ENCODE peak calls at places on chromosomes 13 and 19, in six cellular contexts. One of them, this sample, is unnamed. For H3K36me3, the result is how much of the 10 kb centered on the place peaks cover.

GRCh38 chr13:113413898-113414282 is 39.4 kb downstream of the ADPRHL1 start:
- DNase-seq in stomach: peak
- DNase-seq in ovary: no peak
- DNase-seq in HepG2: no peak
- DNase-seq in SK-N-SH: no peak
- DNase-seq in tibial nerve: no peak
- DNase-seq in this sample: peak

GRCh38 chr19:54148158-54148557 is 10.6 kb downstream of the CNOT3 start:
- DNase-seq in HepG2: no peak
- DNase-seq in ovary: no peak
- DNase-seq in tibial nerve: no peak
- DNase-seq in stomach: no peak
- DNase-seq in SK-N-SH: no peak
- DNase-seq in this sample: no peak

GRCh38 chr13:18996221-18996620 is 185.4 kb downstream of the TUBA3C start:
- DNase-seq in HepG2: no peak
- DNase-seq in stomach: no peak
- DNase-seq in ovary: no peak
- DNase-seq in SK-N-SH: no peak
- DNase-seq in tibial nerve: no peak
- DNase-seq in this sample: no peak

GRCh38 chr19:38891791-38892190 is 7.6 kb downstream of the SIRT2 start:
- DNase-seq in ovary: no peak
- DNase-seq in tibial nerve: no peak
- DNase-seq in stomach: no peak
- DNase-seq in HepG2: no peak
- DNase-seq in SK-N-SH: no peak
- DNase-seq in this sample: no peak

GRCh38 chr19:18310118-18310909 is 12.6 kb downstream of the LSM4 start:
- DNase-seq in HepG2: no peak
- DNase-seq in SK-N-SH: no peak
- DNase-seq in ovary: no peak
- DNase-seq in tibial nerve: no peak
- DNase-seq in stomach: no peak
- DNase-seq in this sample: no peak

GRCh38 chr19:35872180-35872579 is 3.8 kb downstream of the APLP1 start:
- DNase-seq in tibial nerve: no peak
- DNase-seq in ovary: no peak
- DNase-seq in stomach: no peak
- DNase-seq in SK-N-SH: no peak
- DNase-seq in HepG2: no peak
- DNase-seq in this sample: no peak

GRCh38 chr19:13547102-13547501 is 40.8 kb upstream of the CACNA1A start:
- DNase-seq in stomach: no peak
- DNase-seq in ovary: no peak
- DNase-seq in tibial nerve: no peak
- DNase-seq in SK-N-SH: no peak
- DNase-seq in HepG2: no peak
- DNase-seq in this sample: no peak

GRCh38 chr19:3692141-3693029 is 7.9 kb downstream of the PIP5K1C start:
- DNase-seq in ovary: no peak
- DNase-seq in HepG2: no peak
- DNase-seq in SK-N-SH: peak
- DNase-seq in stomach: no peak
- DNase-seq in tibial nerve: no peak
- DNase-seq in this sample: no peak

GRCh38 chr13:48318714-48319457 is 15.3 kb downstream of the RB1 start:
- DNase-seq in ovary: no peak
- DNase-seq in SK-N-SH: no peak
- DNase-seq in HepG2: no peak
- DNase-seq in tibial nerve: no peak
- DNase-seq in stomach: no peak
- DNase-seq in this sample: peak

GRCh38 chr19:19656451-19657396 is 6.8 kb downstream of the ATP13A1 start:
- DNase-seq in ovary: no peak
- DNase-seq in stomach: no peak
- DNase-seq in SK-N-SH: peak
- DNase-seq in HepG2: no peak
- DNase-seq in tibial nerve: no peak
- DNase-seq in this sample: no peak

GRCh38 chr19:49558591-49558990 is 21.8 kb downstream of the NOSIP start:
- DNase-seq in HepG2: no peak
- DNase-seq in tibial nerve: no peak
- DNase-seq in ovary: no peak
- DNase-seq in SK-N-SH: no peak
- DNase-seq in stomach: no peak
- DNase-seq in this sample: no peak

GRCh38 chr13:25686831-25687495 is 315.2 kb downstream of the ATP8A2 start:
- DNase-seq in HepG2: no peak
- DNase-seq in SK-N-SH: no peak
- DNase-seq in tibial nerve: no peak
- DNase-seq in stomach: no peak
- DNase-seq in ovary: no peak
- DNase-seq in this sample: no peak

GRCh38 chr13:101959016-101959415 is 442.8 kb downstream of the FGF14 start:
- DNase-seq in stomach: no peak
- DNase-seq in ovary: no peak
- DNase-seq in SK-N-SH: no peak
- DNase-seq in HepG2: no peak
- DNase-seq in tibial nerve: no peak
- DNase-seq in this sample: no peak

GRCh38 chr13:113452942-113453901 is at the start of gene ADPRHL1:
- DNase-seq in ovary: no peak
- DNase-seq in stomach: no peak
- DNase-seq in SK-N-SH: peak
- DNase-seq in tibial nerve: no peak
- DNase-seq in HepG2: no peak
- DNase-seq in this sample: peak

GRCh38 chr13:100349594-100349993 is 239.0 kb downstream of the GGACT start:
- DNase-seq in SK-N-SH: no peak
- DNase-seq in ovary: no peak
- DNase-seq in stomach: no peak
- DNase-seq in tibial nerve: no peak
- DNase-seq in HepG2: no peak
- DNase-seq in this sample: no peak

GRCh38 chr13:99808786-99809185 is 162.8 kb downstream of the ZIC5 start:
- DNase-seq in stomach: no peak
- DNase-seq in ovary: no peak
- DNase-seq in HepG2: no peak
- DNase-seq in SK-N-SH: no peak
- DNase-seq in tibial nerve: no peak
- DNase-seq in this sample: no peak

GRCh38 chr13:110234532-110234931 is 72.4 kb downstream of the COL4A1 start:
- DNase-seq in tibial nerve: no peak
- DNase-seq in SK-N-SH: no peak
- DNase-seq in HepG2: no peak
- DNase-seq in stomach: no peak
- DNase-seq in ovary: no peak
- DNase-seq in this sample: no peak

GRCh38 chr13:94525781-94526180 is 46.3 kb upstream of the DCT start:
- DNase-seq in SK-N-SH: no peak
- DNase-seq in tibial nerve: no peak
- DNase-seq in HepG2: no peak
- DNase-seq in stomach: no peak
- DNase-seq in ovary: no peak
- DNase-seq in this sample: no peak

GRCh38 chr13:94520001-94520400 is 40.5 kb upstream of the DCT start:
- DNase-seq in HepG2: no peak
- DNase-seq in stomach: no peak
- DNase-seq in SK-N-SH: no peak
- DNase-seq in ovary: no peak
- DNase-seq in tibial nerve: no peak
- DNase-seq in this sample: no peak

DNA sequence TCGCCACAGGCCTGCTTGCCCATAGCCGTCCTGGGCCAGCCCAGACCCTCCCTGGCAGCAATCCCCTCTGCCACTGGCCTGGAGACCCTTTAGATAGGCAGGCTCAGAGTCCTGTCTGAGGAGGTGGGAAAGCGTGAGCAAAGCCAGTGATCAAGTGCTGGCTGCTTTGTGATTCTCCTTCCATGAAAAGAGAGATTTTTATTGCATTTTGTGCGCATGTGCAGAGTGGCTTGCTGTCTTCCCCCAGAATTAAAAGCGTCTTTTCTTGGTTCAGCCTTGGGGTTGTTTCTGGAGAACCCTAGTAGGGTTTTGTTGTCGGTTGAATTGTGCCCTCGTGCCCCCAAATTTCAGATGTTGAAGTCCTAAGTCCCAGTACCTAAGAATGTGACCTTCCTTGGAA is 44.9 kb upstream of the DCT start:
- DNase-seq in tibial nerve: no peak
- DNase-seq in ovary: no peak
- DNase-seq in stomach: no peak
- DNase-seq in HepG2: no peak
- DNase-seq in SK-N-SH: no peak
- DNase-seq in this sample: no peak
- TF ChIP-seq EP300 in tibial nerve: no peak
- TF ChIP-seq EP300 in ovary: no peak
- TF ChIP-seq EP300 in stomach: no peak
- TF ChIP-seq EP300 in HepG2: no peak
- TF ChIP-seq EP300 in SK-N-SH: no peak
- TF ChIP-seq EP300 in this sample: no peak

DNA sequence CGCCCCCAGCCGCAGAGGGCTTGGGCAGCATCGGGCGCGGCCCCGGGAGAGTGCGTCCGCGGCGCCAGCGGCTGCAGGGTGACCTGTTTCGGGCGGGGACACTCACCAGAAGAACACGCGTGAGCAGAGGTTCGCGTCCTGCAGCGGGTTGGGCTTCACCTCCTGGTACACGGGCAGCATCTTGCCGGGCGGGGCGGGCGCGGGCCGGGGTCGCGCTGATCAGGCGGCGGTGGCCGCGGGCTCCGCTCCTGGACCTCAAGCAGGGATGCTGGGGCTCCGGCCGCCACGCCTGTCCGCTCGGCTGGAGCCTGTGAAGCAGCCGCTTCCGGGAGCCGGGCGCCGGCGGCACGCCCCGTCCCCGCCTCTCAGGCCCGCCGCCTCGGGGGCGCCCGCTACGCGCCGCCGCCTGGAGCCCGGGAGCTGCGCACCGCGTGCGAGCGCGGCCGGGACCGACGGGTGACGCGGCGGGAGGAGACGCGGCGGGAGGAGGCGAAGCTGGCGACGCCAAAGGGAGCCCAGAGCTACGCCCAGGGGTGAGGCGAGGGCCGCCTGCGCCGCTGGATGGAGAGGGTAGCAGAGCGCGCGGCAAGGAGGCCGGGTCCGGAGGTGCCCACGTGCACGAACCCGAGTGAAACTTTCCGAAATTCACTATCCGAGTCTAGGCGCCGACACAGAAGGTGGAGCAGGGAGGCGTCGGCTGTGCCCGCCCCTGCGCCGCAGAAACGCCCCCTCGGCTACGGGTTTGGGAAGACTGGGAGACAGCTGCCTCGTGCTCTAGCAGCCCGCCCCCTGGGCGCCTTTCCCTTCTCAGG is at the start of gene ABCC4:
- DNase-seq in SK-N-SH: peak
- DNase-seq in ovary: peak
- DNase-seq in HepG2: peak
- DNase-seq in stomach: peak
- DNase-seq in tibial nerve: peak
- DNase-seq in this sample: peak
- H3K27ac ChIP-seq in SK-N-SH: peak
- H3K27ac ChIP-seq in ovary: peak
- H3K27ac ChIP-seq in HepG2: no peak
- H3K27ac ChIP-seq in stomach: peak
- H3K27ac ChIP-seq in tibial nerve: peak
- H3K27ac ChIP-seq in this sample: peak

DNA sequence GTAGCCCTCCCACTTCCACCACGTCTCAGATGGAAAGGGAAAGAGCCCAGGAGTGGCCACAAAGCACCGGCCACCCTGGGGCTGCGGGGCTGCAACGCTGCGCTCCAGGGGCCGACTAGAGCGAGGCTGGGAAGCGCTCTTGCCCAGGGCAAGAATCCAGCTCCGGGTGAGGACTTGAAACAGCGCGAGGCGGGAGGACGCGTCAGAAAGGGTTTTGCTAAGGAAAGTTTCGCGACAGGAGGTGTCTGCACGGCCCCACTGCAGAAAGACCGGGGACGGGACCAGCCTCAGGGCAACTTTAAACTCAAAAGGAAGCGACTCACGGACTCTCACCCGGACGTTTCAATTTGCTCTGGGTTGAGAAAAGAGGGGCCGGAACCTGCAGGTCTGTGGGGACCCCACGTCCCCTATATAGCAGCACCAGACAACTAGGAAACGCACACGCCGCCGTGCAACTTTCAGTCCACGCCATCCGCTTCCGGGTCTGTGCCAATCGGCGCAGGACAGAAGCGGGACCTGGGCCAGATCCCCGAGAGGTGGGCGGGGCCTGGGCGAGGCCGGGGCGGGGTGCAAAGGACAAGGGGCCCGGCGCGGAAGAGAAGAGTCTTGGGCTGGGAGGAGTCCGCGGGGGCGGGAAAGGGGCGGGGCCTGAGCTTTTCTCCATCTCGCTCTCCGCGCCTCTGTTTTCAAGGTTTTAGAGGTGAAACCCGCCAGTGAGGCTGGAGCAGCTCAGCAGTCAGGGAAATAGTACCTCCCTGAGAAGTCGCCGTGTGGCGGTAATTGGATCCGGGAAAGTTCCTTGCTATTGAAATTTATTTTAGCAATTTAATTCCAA is at the start of gene ZNF816:
- DNase-seq in HepG2: peak
- DNase-seq in SK-N-SH: peak
- DNase-seq in ovary: peak
- DNase-seq in tibial nerve: peak
- DNase-seq in stomach: peak
- DNase-seq in this sample: peak
- H3K36me3 ChIP-seq in HepG2: under half
- H3K36me3 ChIP-seq in SK-N-SH: under half
- H3K36me3 ChIP-seq in ovary: under half
- H3K36me3 ChIP-seq in tibial nerve: under half
- H3K36me3 ChIP-seq in stomach: under half
- H3K36me3 ChIP-seq in this sample: under half

GRCh38 chr19:8821748-8822241 is 10.3 kb downstream of the ZNF558 start:
- DNase-seq in HepG2: no peak
- DNase-seq in ovary: no peak
- DNase-seq in stomach: no peak
- DNase-seq in SK-N-SH: no peak
- DNase-seq in tibial nerve: no peak
- DNase-seq in this sample: no peak
- TF ChIP-seq EP300 in HepG2: no peak
- TF ChIP-seq EP300 in ovary: no peak
- TF ChIP-seq EP300 in stomach: no peak
- TF ChIP-seq EP300 in SK-N-SH: no peak
- TF ChIP-seq EP300 in tibial nerve: no peak
- TF ChIP-seq EP300 in this sample: no peak

GRCh38 chr19:11813801-11814706 is at the start of gene ZNF440:
- DNase-seq in ovary: peak
- DNase-seq in SK-N-SH: peak
- DNase-seq in HepG2: peak
- DNase-seq in stomach: peak
- DNase-seq in tibial nerve: peak
- DNase-seq in this sample: peak

GRCh38 chr19:11814707-11815050 is 606 bp downstream of the ZNF440 start:
- DNase-seq in SK-N-SH: no peak
- DNase-seq in HepG2: no peak
- DNase-seq in ovary: no peak
- DNase-seq in tibial nerve: no peak
- DNase-seq in stomach: no peak
- DNase-seq in this sample: no peak
- H3K27ac ChIP-seq in SK-N-SH: peak
- H3K27ac ChIP-seq in HepG2: peak
- H3K27ac ChIP-seq in ovary: peak
- H3K27ac ChIP-seq in tibial nerve: peak
- H3K27ac ChIP-seq in stomach: peak
- H3K27ac ChIP-seq in this sample: peak

GRCh38 chr19:23402388-23402787 is 7.1 kb upstream of the ZNF91 start:
- DNase-seq in stomach: no peak
- DNase-seq in SK-N-SH: no peak
- DNase-seq in tibial nerve: no peak
- DNase-seq in HepG2: no peak
- DNase-seq in ovary: no peak
- DNase-seq in this sample: no peak
- H3K36me3 ChIP-seq in stomach: under half
- H3K36me3 ChIP-seq in SK-N-SH: under half
- H3K36me3 ChIP-seq in tibial nerve: under half
- H3K36me3 ChIP-seq in HepG2: under half
- H3K36me3 ChIP-seq in ovary: under half
- H3K36me3 ChIP-seq in this sample: under half